ENCODE peak calls at places on chromosomes 7 and 10, in four cellular contexts. M is SK-N-SH, U is K562, B is HepG2. E is an unnamed sample.

GRCh38 chr10:97519342-97519741 is 20.6 kb downstream of the UBTD1 start:
- DNase-seq in M (no peak), U (no peak), B (no peak), E (no peak)

GRCh38 chr7:77258014-77258413 is 58.4 kb upstream of the FGL2 start:
- DNase-seq in M (peak), U (peak), B (no peak), E (no peak)

GRCh38 chr7:2821161-2821841 is 22.8 kb downstream of the GNA12 start:
- DNase-seq in M (peak), U (no peak), B (no peak), E (no peak)

GRCh38 chr10:23065549-23065948 is 29.8 kb upstream of the MSRB2 start:
- DNase-seq in M (no peak), U (no peak), B (peak), E (no peak)

GRCh38 chr7:156219307-156220077 is 407.2 kb upstream of the SHH start:
- DNase-seq in M (no peak), U (no peak), B (no peak), E (no peak)

GRCh38 chr7:38751416-38751815 is 120.2 kb upstream of the AMPH start:
- DNase-seq in M (no peak), U (no peak), B (no peak), E (no peak)

GRCh38 chr7:151440799-151441443 is 980 bp upstream of the CRYGN start:
- DNase-seq in M (no peak), U (no peak), B (no peak), E (no peak)

GRCh38 chr10:76082956-76083355 is 651.5 kb downstream of the LRMDA start:
- DNase-seq in M (no peak), U (no peak), B (no peak), E (peak)

GRCh38 chr7:7970113-7970619 is 1.6 kb downstream of the GLCCI1 start:
- DNase-seq in M (peak), U (no peak), B (no peak), E (no peak)

GRCh38 chr7:93636276-93636675 is 61.8 kb upstream of the CALCR start:
- DNase-seq in M (no peak), U (no peak), B (no peak), E (no peak)

GRCh38 chr7:3722396-3722846 is 421.4 kb downstream of the SDK1 start:
- DNase-seq in M (peak), U (peak), B (peak), E (peak)

GRCh38 chr7:156680281-156680680 is 39.7 kb downstream of the RNF32 start:
- DNase-seq in M (no peak), U (no peak), B (no peak), E (no peak)

GRCh38 chr7:41885078-41885477 is 182.2 kb upstream of the INHBA start:
- DNase-seq in M (no peak), U (no peak), B (no peak), E (no peak)

GRCh38 chr7:136698231-136698630 is 170.2 kb upstream of the CHRM2 start:
- DNase-seq in M (peak), U (no peak), B (no peak), E (no peak)

GRCh38 chr7:1694981-1695511 is 25.0 kb downstream of the ELFN1 start:
- DNase-seq in M (peak), U (peak), B (no peak), E (no peak)

GRCh38 chr10:62083413-62083794 is 181.9 kb downstream of the ARID5B start:
- DNase-seq in M (no peak), U (no peak), B (no peak), E (no peak)

GRCh38 chr7:159197066-159197975 is 52.7 kb upstream of the VIPR2 start:
- DNase-seq in M (no peak), U (peak), B (no peak), E (no peak)

GRCh38 chr10:4354382-4354812 is 471.6 kb upstream of the AKR1E2 start:
- DNase-seq in M (no peak), U (no peak), B (no peak), E (peak)

GRCh38 chr7:48046458-48046857 is 11.1 kb downstream of the C7orf57 start:
- DNase-seq in M (no peak), U (no peak), B (no peak), E (no peak)

GRCh38 chr7:126403040-126403439 is 849.7 kb downstream of the GRM8 start:
- DNase-seq in M (no peak), U (no peak), B (no peak), E (no peak)

GRCh38 chr7:103480771-103481170 is 34.8 kb upstream of the SLC26A5 start:
- DNase-seq in M (no peak), U (no peak), B (no peak), E (no peak)

GRCh38 chr10:62818426-62819011 is 2.4 kb upstream of the EGR2 start:
- DNase-seq in M (peak), U (no peak), B (no peak), E (no peak)

GRCh38 chr7:130149575-130150139 is 55.5 kb downstream of the TMEM209 start:
- DNase-seq in M (no peak), U (no peak), B (no peak), E (no peak)

GRCh38 chr7:145928937-145929336 is 187.7 kb upstream of the CNTNAP2 start:
- DNase-seq in M (no peak), U (no peak), B (no peak), E (no peak)

GRCh38 chr10:96651998-96652431 is 65.2 kb upstream of the TM9SF3 start:
- DNase-seq in M (no peak), U (no peak), B (no peak), E (no peak)

GRCh38 chr7:151411551-151411950 is 1.7 kb upstream of the WDR86 start:
- DNase-seq in M (peak), U (peak), B (no peak), E (no peak)

GRCh38 chr10:31768467-31768866 is 160.2 kb downstream of the ARHGAP12 start:
- DNase-seq in M (no peak), U (no peak), B (no peak), E (no peak)

GRCh38 chr7:16015981-16016380 is 329.5 kb upstream of the MEOX2 start:
- DNase-seq in M (no peak), U (no peak), B (no peak), E (no peak)

GRCh38 chr10:18140149-18140956 is at the start of gene CACNB2:
- DNase-seq in M (peak), U (no peak), B (peak), E (no peak)

GRCh38 chr7:2982831-2983230 is 60.8 kb downstream of the CARD11 start:
- DNase-seq in M (no peak), U (no peak), B (no peak), E (no peak)

GRCh38 chr10:87092356-87092860 is 2.2 kb downstream of the GLUD1 start:
- DNase-seq in M (no peak), U (no peak), B (no peak), E (no peak)

GRCh38 chr7:157429680-157430224 is 92.9 kb downstream of the DNAJB6 start:
- DNase-seq in M (no peak), U (no peak), B (no peak), E (no peak)

GRCh38 chr7:45974540-45975360 is 53.7 kb upstream of the IGFBP3 start:
- DNase-seq in M (no peak), U (no peak), B (peak), E (no peak)

GRCh38 chr7:45972629-45973312 is 51.7 kb upstream of the IGFBP3 start:
- DNase-seq in M (no peak), U (no peak), B (peak), E (no peak)

GRCh38 chr7:45975367-45975766 is 54.3 kb upstream of the IGFBP3 start:
- DNase-seq in M (no peak), U (no peak), B (no peak), E (no peak)

GRCh38 chr7:45975847-45976484 is 54.9 kb upstream of the IGFBP3 start:
- DNase-seq in M (no peak), U (no peak), B (no peak), E (no peak)

DNA sequence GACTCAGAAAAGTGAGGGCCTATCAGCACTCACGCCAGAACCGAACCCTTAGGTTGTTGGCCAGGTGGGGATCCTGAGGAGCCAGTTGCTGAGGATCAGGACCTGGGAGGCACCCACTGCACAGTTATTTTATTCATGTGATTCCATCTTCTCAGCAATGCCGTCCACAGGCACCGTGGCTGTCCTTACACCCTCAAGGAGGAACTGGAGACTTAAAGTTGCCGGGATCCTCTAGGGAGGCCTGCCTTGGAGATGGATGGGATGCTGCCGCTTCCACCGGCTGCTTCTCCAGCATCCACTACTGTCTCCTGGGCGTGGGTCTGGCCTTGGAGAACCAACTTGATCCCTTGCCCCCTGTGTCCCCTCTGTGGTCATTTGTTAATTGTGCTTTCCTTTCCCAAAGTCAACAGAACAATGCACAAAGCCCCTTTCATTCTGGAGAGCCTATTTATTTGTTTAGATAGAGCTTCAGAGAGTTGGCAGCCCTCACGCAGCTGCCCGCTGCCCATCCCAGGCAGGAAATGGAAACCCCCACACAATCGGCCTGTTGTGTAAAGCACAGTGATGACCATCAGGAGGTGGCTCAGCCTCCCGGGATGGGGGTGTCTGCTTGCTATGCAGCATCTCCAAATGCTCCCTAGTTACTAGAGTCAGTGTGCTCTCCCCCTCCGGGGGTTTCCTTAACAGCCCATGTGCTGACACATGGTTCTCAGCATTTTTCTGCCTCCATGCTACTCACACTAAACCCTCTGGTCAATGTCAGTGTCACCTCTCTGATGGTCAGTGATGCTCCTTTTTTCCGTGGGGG is 52.9 kb upstream of the IGFBP3 start:
- DNase-seq in M (no peak), U (no peak), B (peak), E (no peak)
- TF ChIP-seq ELF1 in M (no peak), U (no peak), B (peak), E (no peak)

DNA sequence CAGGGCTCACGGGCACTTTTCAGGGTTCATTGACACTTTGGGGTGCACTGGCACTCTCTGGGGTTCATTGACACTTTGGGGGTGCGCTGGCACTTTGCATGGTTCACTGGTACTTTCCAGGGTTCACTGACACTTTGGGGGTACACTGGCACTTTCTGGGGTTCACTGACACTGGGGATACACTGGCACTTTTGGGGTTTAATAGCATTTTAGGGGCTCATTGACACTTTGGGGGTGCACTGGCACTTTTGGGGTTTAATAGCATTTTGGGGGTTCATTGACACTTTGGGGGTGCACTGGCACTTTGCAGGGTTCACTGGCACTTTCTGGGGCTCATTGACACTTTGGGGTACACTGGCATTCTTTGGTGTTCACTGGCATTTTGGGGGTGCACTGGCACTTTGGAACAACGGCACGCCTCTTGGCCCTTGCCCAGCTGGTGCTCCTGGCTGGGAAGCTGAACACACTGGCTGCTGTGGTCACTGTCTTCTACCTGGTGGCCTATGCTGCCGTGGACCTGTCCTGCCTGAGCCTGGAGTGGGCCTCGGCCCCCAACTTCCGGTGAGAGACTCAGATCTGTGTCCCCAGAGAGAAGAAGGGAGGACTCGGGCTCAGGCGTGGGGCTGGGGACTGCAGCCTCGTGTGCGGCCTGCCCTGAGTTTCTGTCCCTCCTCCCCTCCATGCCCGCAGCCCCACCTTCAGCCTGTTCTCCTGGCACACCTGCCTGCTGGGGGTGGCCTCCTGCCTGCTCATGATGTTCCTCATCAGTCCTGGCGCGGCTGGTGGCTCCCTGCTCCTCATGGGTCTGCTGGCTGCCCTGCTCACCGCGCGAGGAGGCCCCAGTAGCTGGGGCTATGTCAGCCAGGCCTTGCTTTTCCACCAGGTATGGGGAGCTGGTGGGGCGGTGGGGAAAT is 6.2 kb upstream of the TRIP6 start:
- DNase-seq in M (peak), U (no peak), B (no peak), E (no peak)
- TF ChIP-seq CTCF in M (no peak), U (no peak), B (no peak), E (no peak)

GRCh38 chr7:12297709-12298108 is 86.6 kb downstream of the TMEM106B start:
- DNase-seq in M (no peak), U (no peak), B (no peak), E (peak)
- TF ChIP-seq ELF1 in M (no peak), U (no peak), B (no peak), E (peak)

GRCh38 chr7:23490357-23491131 is 20.3 kb upstream of the IGF2BP3 start:
- DNase-seq in M (peak), U (peak), B (no peak), E (no peak)
- TF ChIP-seq CTCF in M (no peak), U (no peak), B (no peak), E (no peak)

DNA sequence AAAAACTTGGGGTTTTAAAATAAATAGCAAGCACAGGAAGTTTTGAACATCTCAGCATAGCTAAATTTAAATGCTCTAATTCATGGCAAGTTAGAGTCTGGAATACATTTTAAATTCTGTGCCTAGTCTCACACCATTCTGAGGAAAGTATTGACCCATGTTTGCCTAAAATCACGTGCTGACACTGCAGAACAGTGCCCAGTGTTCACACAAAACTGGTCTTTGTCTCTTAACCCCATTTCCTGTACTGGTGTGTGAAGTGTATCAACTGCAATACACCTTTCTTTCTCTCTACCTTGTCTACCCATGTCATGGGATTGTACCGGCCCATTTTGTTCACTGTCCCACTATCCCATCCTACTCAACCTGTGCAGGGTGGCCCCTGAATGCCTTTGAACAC is 749.7 kb upstream of the POM121L12 start:
- DNase-seq in M (no peak), U (no peak), B (no peak), E (no peak)
- TF ChIP-seq ELF1 in M (no peak), U (no peak), B (no peak), E (no peak)

GRCh38 chr7:27781188-27781587 is 41.2 kb downstream of the TAX1BP1 start:
- DNase-seq in M (no peak), U (no peak), B (no peak), E (no peak)

GRCh38 chr7:27788438-27788837 is 48.5 kb downstream of the TAX1BP1 start:
- DNase-seq in M (no peak), U (no peak), B (no peak), E (no peak)

GRCh38 chr7:27779873-27780272 is 39.9 kb downstream of the TAX1BP1 start:
- DNase-seq in M (no peak), U (no peak), B (no peak), E (no peak)

GRCh38 chr7:27782849-27783248 is 42.9 kb downstream of the TAX1BP1 start:
- DNase-seq in M (no peak), U (no peak), B (no peak), E (no peak)

DNA sequence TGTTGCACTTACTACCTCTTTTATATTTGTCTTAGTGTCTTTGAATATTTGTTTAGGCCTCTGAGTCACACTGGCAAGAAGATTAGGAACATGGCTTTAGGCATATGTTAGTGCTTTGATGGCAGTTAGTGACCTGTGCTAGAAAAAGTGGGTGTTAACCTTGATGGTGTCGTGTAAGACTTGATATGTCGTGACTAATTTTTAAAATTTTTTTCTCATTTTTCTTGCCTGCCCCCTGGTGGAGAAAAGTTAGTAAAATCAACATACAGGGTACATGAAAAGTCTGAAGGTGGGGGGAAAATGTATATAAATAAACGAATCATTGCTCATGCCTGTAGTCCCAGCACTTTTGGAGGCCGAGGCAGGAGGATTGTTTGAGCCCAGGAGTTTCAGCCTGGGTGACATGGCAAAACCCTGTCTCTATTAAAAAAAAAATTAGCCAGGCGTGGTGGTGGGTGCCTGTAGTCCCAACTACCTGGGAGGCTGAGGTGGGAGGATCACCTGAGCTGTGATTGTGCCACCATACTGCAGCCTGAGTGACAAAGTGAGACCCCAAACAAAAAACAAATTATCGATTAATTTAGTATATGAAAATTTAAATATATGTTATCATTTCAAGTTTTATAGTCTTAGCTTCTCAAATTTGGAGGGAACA is 44.6 kb downstream of the TAX1BP1 start:
- DNase-seq in M (peak), U (peak), B (peak), E (peak)
- TF ChIP-seq CTCF in M (peak), U (peak), B (peak), E (peak)

GRCh38 chr10:70805619-70806215 is 10.0 kb upstream of the SGPL1 start:
- DNase-seq in M (no peak), U (no peak), B (no peak), E (no peak)

GRCh38 chr10:70807566-70807965 is 8.2 kb upstream of the SGPL1 start:
- DNase-seq in M (no peak), U (no peak), B (no peak), E (no peak)

GRCh38 chr10:70809011-70809611 is 6.6 kb upstream of the SGPL1 start:
- DNase-seq in M (no peak), U (no peak), B (peak), E (no peak)

GRCh38 chr10:70804424-70804814 is 11.3 kb upstream of the SGPL1 start:
- DNase-seq in M (no peak), U (no peak), B (peak), E (no peak)

DNA sequence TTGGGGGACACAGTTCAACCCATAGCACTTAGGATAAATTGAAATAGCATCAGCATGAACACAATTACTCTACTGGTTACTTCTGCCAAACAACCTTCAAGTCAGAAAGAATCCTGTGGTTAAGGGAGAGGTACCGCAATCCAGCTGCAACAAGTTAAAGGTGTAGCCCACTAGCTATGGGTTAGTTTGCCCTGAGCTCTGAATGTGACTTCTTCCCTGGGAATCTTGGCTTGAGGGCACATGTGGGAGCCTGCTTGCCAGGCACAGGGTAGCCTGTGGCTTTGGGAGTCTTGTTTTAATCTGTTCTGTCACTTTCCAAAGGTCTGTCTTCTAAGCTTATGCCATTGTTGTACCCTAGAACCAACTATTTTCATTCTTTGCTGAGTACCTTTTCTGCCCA is 8.9 kb upstream of the SGPL1 start:
- DNase-seq in M (no peak), U (no peak), B (no peak), E (no peak)
- TF ChIP-seq ELF1 in M (no peak), U (no peak), B (no peak), E (no peak)

E was measured in HCT116.